ENCODE peak calls at places on chromosome 6, in seven cellular contexts. G is AG10803; R is T-cell; V is T-helper 2 cell; Z is stimulated activated CD8-positive, alpha-beta memory T cell treated with anti-CD3 and anti-CD28 coated beads, Interleukin-2, amount 100 ng/mL, for 48 hours; L is hippocampal formation; M is PC-3. A is an unnamed sample.

GRCh38 chr6:21082091-21082490 is 511.5 kb upstream of the SOX4 start:
- DNase-seq in Z (no peak), V (no peak), L (no peak), G (no peak), R (no peak), M (no peak), A (no peak)

GRCh38 chr6:46453221-46453620 is 38.0 kb downstream of the RCAN2 start:
- DNase-seq in R (no peak), G (peak; percentile 96), M (no peak), V (no peak), L (no peak), Z (no peak), A (no peak)

GRCh38 chr6:146905313-146905712 is 298.9 kb upstream of the STXBP5 start:
- DNase-seq in Z (no peak), R (no peak), L (no peak), V (no peak), G (peak; percentile 81), M (peak; percentile 96), A (peak; percentile 60)

GRCh38 chr6:130945401-130945919 is 117.6 kb downstream of the EPB41L2 start:
- DNase-seq in L (no peak), Z (no peak), R (no peak), M (peak; percentile 10), V (no peak), G (peak; percentile 56), A (no peak)

GRCh38 chr6:33160728-33161323 is 31.4 kb downstream of the COL11A2 start:
- DNase-seq in M (peak; percentile 89), L (peak; percentile 23), G (peak; percentile 96), V (no peak), Z (no peak), R (no peak), A (peak; percentile 70)

GRCh38 chr6:158869010-158869603 is 49.9 kb upstream of the EZR start:
- DNase-seq in M (peak; percentile 38), G (no peak), L (peak; percentile 34), V (no peak), R (no peak), Z (no peak), A (no peak)

GRCh38 chr6:18343741-18344140 is 43.4 kb upstream of the RNF144B start:
- DNase-seq in Z (no peak), L (no peak), R (no peak), M (peak; percentile 73), V (no peak), G (peak; percentile 32), A (peak; percentile 83)

GRCh38 chr6:164415832-164416563 is 893.4 kb downstream of the C6orf118 start:
- DNase-seq in M (no peak), Z (no peak), G (no peak), L (no peak), R (no peak), V (no peak), A (no peak)

GRCh38 chr6:161353208-161353613 is 79.3 kb upstream of the AGPAT4 start:
- DNase-seq in G (no peak), Z (no peak), M (peak; percentile 12), R (no peak), L (peak; percentile 14), V (no peak), A (no peak)

GRCh38 chr6:120894077-120894476 is 440.2 kb downstream of the TBC1D32 start:
- DNase-seq in R (no peak), G (no peak), M (no peak), Z (no peak), L (no peak), V (no peak), A (no peak)

GRCh38 chr6:12033770-12034169 is 21.7 kb downstream of the HIVEP1 start:
- DNase-seq in Z (no peak), M (peak; percentile 69), G (peak; percentile 54), L (no peak), R (no peak), V (no peak), A (no peak)

GRCh38 chr6:153553627-153554026 is 422.5 kb upstream of the RGS17 start:
- DNase-seq in M (peak; percentile 48), V (no peak), Z (no peak), R (no peak), L (no peak), G (no peak), A (peak; percentile 10)

GRCh38 chr6:13290335-13290734 is 38.0 kb downstream of the TBC1D7 start:
- DNase-seq in R (no peak), L (no peak), V (no peak), G (no peak), Z (no peak), M (no peak), A (no peak)

GRCh38 chr6:57224769-57225515 is 2.8 kb upstream of the RAB23 start:
- DNase-seq in M (peak; percentile 48), V (no peak), L (no peak), R (no peak), G (peak; percentile 70), Z (no peak), A (peak; percentile 23)

GRCh38 chr6:257774-258173 is 34.5 kb upstream of the DUSP22 start:
- DNase-seq in V (no peak), R (no peak), G (no peak), M (no peak), Z (no peak), L (no peak), A (no peak)

GRCh38 chr6:150211700-150212615 is 69.1 kb downstream of the PPP1R14C start:
- DNase-seq in L (no peak), R (no peak), M (no peak), V (no peak), Z (no peak), G (peak; percentile 75), A (peak; percentile 58)

GRCh38 chr6:65199121-65199520 is 507.9 kb downstream of the EYS start:
- DNase-seq in G (no peak), L (no peak), R (no peak), M (peak; percentile 14), Z (no peak), V (no peak), A (no peak)

GRCh38 chr6:35739645-35740517 is 3.0 kb downstream of the ARMC12 start:
- DNase-seq in V (no peak), Z (no peak), G (no peak), R (no peak), M (no peak), L (no peak), A (no peak)

GRCh38 chr6:167538746-167539145 is 213.9 kb downstream of the TTLL2 start:
- DNase-seq in L (no peak), Z (no peak), R (no peak), G (no peak), M (no peak), V (no peak), A (no peak)

GRCh38 chr6:87730310-87730709 is 28.3 kb upstream of the AKIRIN2 start:
- DNase-seq in L (no peak), G (peak; percentile 35), M (peak; percentile 80), V (no peak), Z (no peak), R (no peak), A (peak; percentile 71)

GRCh38 chr6:26224940-26225847 is 138.0 kb downstream of the HFE start:
- DNase-seq in Z (no peak), V (no peak), L (peak; percentile 46), G (peak; percentile 88), R (no peak), M (peak; percentile 16), A (no peak)

GRCh38 chr6:12595161-12595792 is 121.3 kb upstream of the PHACTR1 start:
- DNase-seq in Z (no peak), M (no peak), R (no peak), L (no peak), V (no peak), G (peak; percentile 82), A (no peak)

GRCh38 chr6:169830876-169831275 is 79.5 kb downstream of the ERMARD start:
- DNase-seq in G (no peak), Z (no peak), V (no peak), M (peak; percentile 8), L (no peak), R (no peak), A (no peak)

GRCh38 chr6:134619789-134620188 is 301.9 kb upstream of the SGK1 start:
- DNase-seq in G (peak; percentile 82), L (no peak), R (no peak), Z (no peak), V (no peak), M (peak; percentile 18), A (peak; percentile 56)

GRCh38 chr6:6633898-6634734 is 45.6 kb downstream of the LY86 start:
- DNase-seq in V (no peak), G (no peak), R (no peak), L (no peak), M (no peak), Z (no peak), A (no peak)

GRCh38 chr6:108565893-108566292 is 5.2 kb downstream of the FOXO3 start:
- DNase-seq in R (peak; percentile 12), Z (no peak), V (no peak), M (peak; percentile 45), L (peak; percentile 74), G (peak; percentile 94), A (peak; percentile 60)

GRCh38 chr6:54897462-54898189 is 51.1 kb downstream of the FAM83B start:
- DNase-seq in R (no peak), V (no peak), M (no peak), L (no peak), Z (no peak), G (peak; percentile 35), A (no peak)

GRCh38 chr6:43912598-43913387 is 142.8 kb downstream of the VEGFA start:
- DNase-seq in R (no peak), V (no peak), G (no peak), M (no peak), L (no peak), Z (no peak), A (no peak)

GRCh38 chr6:36944650-36945049 is 9.9 kb upstream of the PI16 start:
- DNase-seq in M (no peak), G (no peak), V (no peak), L (no peak), R (no peak), Z (no peak), A (no peak)

GRCh38 chr6:139474145-139475108 is 100.0 kb upstream of the CITED2 start:
- DNase-seq in Z (no peak), G (peak; percentile 56), M (no peak), V (no peak), L (peak; percentile 32), R (no peak), A (no peak)

GRCh38 chr6:17957904-17958303 is 29.5 kb downstream of the KIF13A start:
- DNase-seq in R (no peak), G (no peak), M (no peak), L (no peak), V (no peak), Z (no peak), A (no peak)